ENCODE peak calls at places on chromosomes 7 and 10, in seven cellular contexts. One of them, this sample, is unnamed.

GRCh38 chr7:151968357-151968756 is 12.1 kb downstream of the GALNTL5 start:
- DNase-seq in psoas muscle: peak
- DNase-seq in neuronal stem cell: no peak
- DNase-seq in adrenal gland: no peak
- DNase-seq in esophagus squamous epithelium: no peak
- DNase-seq in aorta: peak
- DNase-seq in heart right ventricle: no peak
- DNase-seq in this sample: no peak

GRCh38 chr7:87058739-87059524 is 522 bp downstream of the ELAPOR2 start:
- DNase-seq in adrenal gland: no peak
- DNase-seq in aorta: peak
- DNase-seq in psoas muscle: peak
- DNase-seq in heart right ventricle: peak
- DNase-seq in neuronal stem cell: no peak
- DNase-seq in esophagus squamous epithelium: no peak
- DNase-seq in this sample: peak

GRCh38 chr7:27345964-27346363 is 103.4 kb downstream of the EVX1 start:
- DNase-seq in neuronal stem cell: no peak
- DNase-seq in adrenal gland: no peak
- DNase-seq in aorta: no peak
- DNase-seq in esophagus squamous epithelium: no peak
- DNase-seq in psoas muscle: no peak
- DNase-seq in heart right ventricle: no peak
- DNase-seq in this sample: no peak

GRCh38 chr7:101436857-101437576 is 74.3 kb downstream of the COL26A1 start:
- DNase-seq in neuronal stem cell: peak
- DNase-seq in adrenal gland: peak
- DNase-seq in heart right ventricle: no peak
- DNase-seq in psoas muscle: no peak
- DNase-seq in aorta: no peak
- DNase-seq in esophagus squamous epithelium: no peak
- DNase-seq in this sample: no peak

GRCh38 chr7:129788993-129789392 is 163.8 kb downstream of the UBE2H start:
- DNase-seq in aorta: no peak
- DNase-seq in psoas muscle: no peak
- DNase-seq in esophagus squamous epithelium: no peak
- DNase-seq in adrenal gland: no peak
- DNase-seq in neuronal stem cell: no peak
- DNase-seq in heart right ventricle: no peak
- DNase-seq in this sample: no peak

GRCh38 chr7:36682102-36682501 is 42.2 kb downstream of the AOAH start:
- DNase-seq in psoas muscle: no peak
- DNase-seq in esophagus squamous epithelium: no peak
- DNase-seq in neuronal stem cell: no peak
- DNase-seq in aorta: no peak
- DNase-seq in heart right ventricle: no peak
- DNase-seq in adrenal gland: no peak
- DNase-seq in this sample: no peak

GRCh38 chr10:132428486-132428885 is 31.5 kb downstream of the PWWP2B start:
- DNase-seq in adrenal gland: no peak
- DNase-seq in psoas muscle: no peak
- DNase-seq in heart right ventricle: no peak
- DNase-seq in aorta: no peak
- DNase-seq in neuronal stem cell: no peak
- DNase-seq in esophagus squamous epithelium: no peak
- DNase-seq in this sample: no peak

GRCh38 chr10:77163670-77164348 is 473.8 kb downstream of the KCNMA1 start:
- DNase-seq in aorta: peak
- DNase-seq in neuronal stem cell: no peak
- DNase-seq in esophagus squamous epithelium: no peak
- DNase-seq in psoas muscle: peak
- DNase-seq in adrenal gland: peak
- DNase-seq in heart right ventricle: no peak
- DNase-seq in this sample: peak

GRCh38 chr10:69335063-69335587 is 56.8 kb downstream of the HK1 start:
- DNase-seq in psoas muscle: peak
- DNase-seq in esophagus squamous epithelium: no peak
- DNase-seq in heart right ventricle: peak
- DNase-seq in adrenal gland: peak
- DNase-seq in aorta: peak
- DNase-seq in neuronal stem cell: no peak
- DNase-seq in this sample: peak

GRCh38 chr10:1706256-1706655 is 31.1 kb downstream of the ADARB2 start:
- DNase-seq in esophagus squamous epithelium: no peak
- DNase-seq in adrenal gland: no peak
- DNase-seq in neuronal stem cell: no peak
- DNase-seq in heart right ventricle: no peak
- DNase-seq in psoas muscle: no peak
- DNase-seq in aorta: no peak
- DNase-seq in this sample: no peak

GRCh38 chr7:4745971-4746919 is 29.2 kb upstream of the AP5Z1 start:
- DNase-seq in aorta: no peak
- DNase-seq in esophagus squamous epithelium: no peak
- DNase-seq in neuronal stem cell: no peak
- DNase-seq in heart right ventricle: no peak
- DNase-seq in adrenal gland: peak
- DNase-seq in psoas muscle: no peak
- DNase-seq in this sample: no peak

GRCh38 chr7:70694357-70694908 is 437.5 kb upstream of the GALNT17 start:
- DNase-seq in adrenal gland: peak
- DNase-seq in neuronal stem cell: peak
- DNase-seq in heart right ventricle: peak
- DNase-seq in esophagus squamous epithelium: no peak
- DNase-seq in aorta: peak
- DNase-seq in psoas muscle: peak
- DNase-seq in this sample: peak

GRCh38 chr7:21944616-21945373 is 904 bp downstream of the CDCA7L start:
- DNase-seq in adrenal gland: no peak
- DNase-seq in psoas muscle: no peak
- DNase-seq in heart right ventricle: no peak
- DNase-seq in aorta: no peak
- DNase-seq in neuronal stem cell: peak
- DNase-seq in esophagus squamous epithelium: no peak
- DNase-seq in this sample: peak

DNA sequence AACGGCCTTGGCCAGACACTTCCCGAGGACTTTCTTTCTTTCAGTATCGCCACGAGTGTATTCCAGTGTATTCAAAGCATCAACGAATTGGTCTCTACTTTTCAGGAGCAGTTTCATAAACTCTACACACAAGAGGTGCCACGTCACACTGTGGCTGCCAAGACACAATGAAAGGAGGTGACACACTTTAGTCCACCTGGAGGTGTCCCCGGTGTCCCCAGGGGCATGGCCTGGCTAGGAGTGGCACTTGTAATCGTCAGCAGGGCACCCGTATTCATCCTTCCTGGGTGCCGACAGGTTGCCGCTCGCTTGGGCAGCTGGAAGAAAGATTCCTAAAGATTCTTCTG is 5.0 kb downstream of the TNS3 start:
- DNase-seq in aorta: no peak
- DNase-seq in neuronal stem cell: no peak
- DNase-seq in psoas muscle: no peak
- DNase-seq in esophagus squamous epithelium: no peak
- DNase-seq in adrenal gland: no peak
- DNase-seq in heart right ventricle: no peak
- DNase-seq in this sample: no peak
- H3K4me3 ChIP-seq in aorta: no peak
- H3K4me3 ChIP-seq in neuronal stem cell: no peak
- H3K4me3 ChIP-seq in psoas muscle: peak
- H3K4me3 ChIP-seq in esophagus squamous epithelium: peak
- H3K4me3 ChIP-seq in adrenal gland: no peak
- H3K4me3 ChIP-seq in heart right ventricle: peak
- H3K4me3 ChIP-seq in this sample: no peak

DNA sequence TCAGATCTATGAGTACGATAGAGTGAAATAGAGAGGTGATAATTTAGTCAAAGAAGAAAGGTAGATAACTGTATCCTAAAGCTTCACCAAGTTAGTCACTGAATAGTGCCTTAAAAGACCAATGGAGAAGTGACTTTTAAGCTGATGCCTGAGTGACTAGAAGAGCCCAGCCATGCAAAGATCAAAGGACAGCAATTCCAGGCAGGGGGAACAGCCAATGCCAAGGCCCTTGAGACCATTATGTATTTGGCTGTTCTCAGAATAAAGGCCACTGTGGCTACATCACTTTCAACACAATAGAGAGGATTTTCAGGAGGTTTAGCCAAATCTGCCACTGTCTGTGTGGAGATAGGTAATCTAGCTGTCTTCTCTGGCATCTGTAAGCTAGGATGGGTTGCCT is 17.8 kb downstream of the HDAC9 start:
- DNase-seq in heart right ventricle: no peak
- DNase-seq in adrenal gland: no peak
- DNase-seq in neuronal stem cell: no peak
- DNase-seq in esophagus squamous epithelium: no peak
- DNase-seq in psoas muscle: no peak
- DNase-seq in aorta: no peak
- DNase-seq in this sample: no peak
- H3K4me3 ChIP-seq in heart right ventricle: no peak
- H3K4me3 ChIP-seq in adrenal gland: no peak
- H3K4me3 ChIP-seq in neuronal stem cell: no peak
- H3K4me3 ChIP-seq in esophagus squamous epithelium: no peak
- H3K4me3 ChIP-seq in psoas muscle: no peak
- H3K4me3 ChIP-seq in aorta: no peak
- H3K4me3 ChIP-seq in this sample: no peak

GRCh38 chr7:91940572-91941341 is at the start of gene AKAP9:
- DNase-seq in heart right ventricle: peak
- DNase-seq in psoas muscle: peak
- DNase-seq in esophagus squamous epithelium: peak
- DNase-seq in adrenal gland: peak
- DNase-seq in neuronal stem cell: peak
- DNase-seq in aorta: peak
- DNase-seq in this sample: peak

GRCh38 chr7:91940171-91940570 is 491 bp upstream of the AKAP9 start:
- DNase-seq in adrenal gland: peak
- DNase-seq in esophagus squamous epithelium: no peak
- DNase-seq in aorta: peak
- DNase-seq in neuronal stem cell: peak
- DNase-seq in psoas muscle: no peak
- DNase-seq in heart right ventricle: peak
- DNase-seq in this sample: peak

GRCh38 chr7:91941450-91941849 is 788 bp downstream of the AKAP9 start:
- DNase-seq in esophagus squamous epithelium: no peak
- DNase-seq in adrenal gland: peak
- DNase-seq in aorta: peak
- DNase-seq in neuronal stem cell: peak
- DNase-seq in psoas muscle: peak
- DNase-seq in heart right ventricle: peak
- DNase-seq in this sample: peak

GRCh38 chr7:91945476-91945875 is 4.8 kb downstream of the AKAP9 start:
- DNase-seq in neuronal stem cell: no peak
- DNase-seq in adrenal gland: peak
- DNase-seq in esophagus squamous epithelium: no peak
- DNase-seq in heart right ventricle: no peak
- DNase-seq in aorta: no peak
- DNase-seq in psoas muscle: no peak
- DNase-seq in this sample: no peak

GRCh38 chr7:91942312-91942711 is 1.6 kb downstream of the AKAP9 start:
- DNase-seq in neuronal stem cell: no peak
- DNase-seq in heart right ventricle: no peak
- DNase-seq in psoas muscle: no peak
- DNase-seq in aorta: no peak
- DNase-seq in adrenal gland: no peak
- DNase-seq in esophagus squamous epithelium: no peak
- DNase-seq in this sample: peak
- H3K4me3 ChIP-seq in neuronal stem cell: peak
- H3K4me3 ChIP-seq in heart right ventricle: no peak
- H3K4me3 ChIP-seq in psoas muscle: peak
- H3K4me3 ChIP-seq in aorta: no peak
- H3K4me3 ChIP-seq in adrenal gland: no peak
- H3K4me3 ChIP-seq in esophagus squamous epithelium: peak
- H3K4me3 ChIP-seq in this sample: peak

GRCh38 chr7:102914585-102914984 is 1.8 kb downstream of the LRRC17 start:
- DNase-seq in neuronal stem cell: no peak
- DNase-seq in esophagus squamous epithelium: no peak
- DNase-seq in aorta: peak
- DNase-seq in psoas muscle: no peak
- DNase-seq in heart right ventricle: peak
- DNase-seq in adrenal gland: peak
- DNase-seq in this sample: peak

GRCh38 chr7:102916881-102917280 is 4.1 kb downstream of the LRRC17 start:
- DNase-seq in neuronal stem cell: no peak
- DNase-seq in heart right ventricle: no peak
- DNase-seq in psoas muscle: no peak
- DNase-seq in aorta: no peak
- DNase-seq in adrenal gland: no peak
- DNase-seq in esophagus squamous epithelium: no peak
- DNase-seq in this sample: no peak

GRCh38 chr7:102918865-102919264 is 6.1 kb downstream of the LRRC17 start:
- DNase-seq in aorta: no peak
- DNase-seq in heart right ventricle: no peak
- DNase-seq in adrenal gland: no peak
- DNase-seq in esophagus squamous epithelium: no peak
- DNase-seq in neuronal stem cell: no peak
- DNase-seq in psoas muscle: no peak
- DNase-seq in this sample: no peak

GRCh38 chr7:102917436-102918353 is 4.9 kb downstream of the LRRC17 start:
- DNase-seq in heart right ventricle: no peak
- DNase-seq in neuronal stem cell: no peak
- DNase-seq in adrenal gland: no peak
- DNase-seq in aorta: no peak
- DNase-seq in esophagus squamous epithelium: no peak
- DNase-seq in psoas muscle: no peak
- DNase-seq in this sample: peak

DNA sequence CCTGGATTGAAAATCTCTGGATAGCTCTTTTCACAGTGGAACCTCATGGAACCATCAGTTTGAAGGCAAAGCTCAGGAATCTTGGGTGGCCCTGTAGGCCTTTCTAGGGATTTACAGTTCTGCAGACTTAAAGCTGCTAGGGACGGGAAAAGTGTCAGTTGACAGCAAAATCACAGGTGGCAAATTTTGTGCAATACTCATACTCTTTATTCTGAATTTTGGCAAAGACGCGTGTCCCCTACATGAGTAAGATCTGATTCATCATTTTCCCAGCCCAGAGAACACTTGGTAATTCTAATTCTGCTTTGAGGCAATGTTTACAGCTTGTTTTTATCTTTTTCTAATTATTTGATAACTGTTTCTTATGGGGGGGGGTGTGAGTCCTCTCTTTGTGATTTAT is 3.6 kb downstream of the LRRC17 start:
- DNase-seq in neuronal stem cell: no peak
- DNase-seq in heart right ventricle: no peak
- DNase-seq in adrenal gland: no peak
- DNase-seq in esophagus squamous epithelium: no peak
- DNase-seq in psoas muscle: no peak
- DNase-seq in aorta: no peak
- DNase-seq in this sample: peak
- H3K4me3 ChIP-seq in neuronal stem cell: no peak
- H3K4me3 ChIP-seq in heart right ventricle: no peak
- H3K4me3 ChIP-seq in adrenal gland: no peak
- H3K4me3 ChIP-seq in esophagus squamous epithelium: no peak
- H3K4me3 ChIP-seq in psoas muscle: no peak
- H3K4me3 ChIP-seq in aorta: no peak
- H3K4me3 ChIP-seq in this sample: no peak

This sample was measured in cardiac muscle cell.